ENCODE peak calls at places on chromosome 21, in nine cellular contexts. K, Z, D, P, X, F, R, A and T are unnamed samples.

GRCh38 chr21:26752849-26753248 is 92.4 kb downstream of the ADAMTS1 start:
- DNase-seq in K (no peak), Z (no peak), D (no peak), P (no peak), X (no peak), F (no peak), R (no peak), A (no peak), T (no peak)

GRCh38 chr21:34668803-34669148 is at the start of gene CLIC6:
- DNase-seq in K (no peak), Z (no peak), D (no peak), P (no peak), X (no peak), F (no peak), R (no peak), A (peak; percentile 42), T (no peak)

GRCh38 chr21:17679002-17679600 is 66.4 kb upstream of the BTG3 start:
- DNase-seq in K (peak; percentile 56), Z (no peak), D (peak; percentile 41), P (peak; percentile 71), X (no peak), F (no peak), R (no peak), A (no peak), T (no peak)

GRCh38 chr21:34046917-34047316 is 26.5 kb upstream of the MRPS6 start:
- DNase-seq in K (no peak), Z (no peak), D (no peak), P (no peak), X (no peak), F (no peak), R (no peak), A (no peak), T (no peak)

GRCh38 chr21:44549525-44550211 is 1.6 kb downstream of the KRTAP10-2 start:
- DNase-seq in K (no peak), Z (no peak), D (no peak), P (no peak), X (no peak), F (no peak), R (no peak), A (no peak), T (no peak)

GRCh38 chr21:39575778-39576177 is 37.0 kb upstream of the B3GALT5 start:
- DNase-seq in K (no peak), Z (no peak), D (no peak), P (no peak), X (no peak), F (no peak), R (no peak), A (no peak), T (no peak)

GRCh38 chr21:39788383-39788782 is 43.4 kb downstream of the IGSF5 start:
- DNase-seq in K (peak; percentile 72), Z (no peak), D (peak; percentile 7), P (peak; percentile 73), X (peak; percentile 90), F (peak; percentile 73), R (no peak), A (peak; percentile 85), T (no peak)

GRCh38 chr21:42460391-42461184 is 35.4 kb downstream of the RSPH1 start:
- DNase-seq in K (no peak), Z (no peak), D (no peak), P (no peak), X (no peak), F (no peak), R (peak; percentile 12), A (no peak), T (no peak)

GRCh38 chr21:45064618-45065399 is 9.6 kb upstream of the ADARB1 start:
- DNase-seq in K (no peak), Z (no peak), D (no peak), P (no peak), X (no peak), F (no peak), R (no peak), A (no peak), T (no peak)

GRCh38 chr21:25764065-25764464 is 29.3 kb downstream of the GABPA start:
- DNase-seq in K (no peak), Z (no peak), D (no peak), P (no peak), X (no peak), F (no peak), R (no peak), A (no peak), T (no peak)